ENCODE peak calls at places on chromosome 9, in six cellular contexts. One of them, this sample, is unnamed. For H3K9me3, the result is how much of the 10 kb centered on the place peaks cover.

GRCh38 chr9:68931821-68932220 is 82.1 kb downstream of the PRKACG start:
- DNase-seq in HCT116: no peak
- DNase-seq in tibial nerve: no peak
- DNase-seq in sigmoid colon: no peak
- DNase-seq in fibroblast of lung: no peak
- DNase-seq in left ventricle myocardium inferior: no peak
- DNase-seq in this sample: no peak

GRCh38 chr9:70614786-70615565 is 200.5 kb upstream of the KLF9 start:
- DNase-seq in sigmoid colon: no peak
- DNase-seq in fibroblast of lung: no peak
- DNase-seq in tibial nerve: no peak
- DNase-seq in HCT116: no peak
- DNase-seq in left ventricle myocardium inferior: no peak
- DNase-seq in this sample: no peak

GRCh38 chr9:71544464-71544863 is 223.8 kb downstream of the CEMIP2 start:
- DNase-seq in HCT116: no peak
- DNase-seq in fibroblast of lung: no peak
- DNase-seq in sigmoid colon: no peak
- DNase-seq in tibial nerve: no peak
- DNase-seq in left ventricle myocardium inferior: no peak
- DNase-seq in this sample: no peak

GRCh38 chr9:19922476-19923118 is 133.8 kb upstream of the SLC24A2 start:
- DNase-seq in tibial nerve: no peak
- DNase-seq in left ventricle myocardium inferior: no peak
- DNase-seq in sigmoid colon: no peak
- DNase-seq in fibroblast of lung: peak
- DNase-seq in HCT116: peak
- DNase-seq in this sample: peak

GRCh38 chr9:34254966-34255825 is 73.9 kb downstream of the KIF24 start:
- DNase-seq in HCT116: no peak
- DNase-seq in sigmoid colon: peak
- DNase-seq in fibroblast of lung: no peak
- DNase-seq in left ventricle myocardium inferior: no peak
- DNase-seq in tibial nerve: no peak
- DNase-seq in this sample: no peak

GRCh38 chr9:91771027-91771426 is 179.0 kb downstream of the ROR2 start:
- DNase-seq in tibial nerve: no peak
- DNase-seq in fibroblast of lung: peak
- DNase-seq in HCT116: no peak
- DNase-seq in left ventricle myocardium inferior: no peak
- DNase-seq in sigmoid colon: peak
- DNase-seq in this sample: no peak

GRCh38 chr9:19473605-19474004 is 64.8 kb downstream of the ACER2 start:
- DNase-seq in fibroblast of lung: no peak
- DNase-seq in left ventricle myocardium inferior: no peak
- DNase-seq in HCT116: no peak
- DNase-seq in sigmoid colon: no peak
- DNase-seq in tibial nerve: no peak
- DNase-seq in this sample: no peak

GRCh38 chr9:93054758-93055704 is 3.5 kb upstream of the SUSD3 start:
- DNase-seq in fibroblast of lung: no peak
- DNase-seq in HCT116: no peak
- DNase-seq in sigmoid colon: no peak
- DNase-seq in tibial nerve: no peak
- DNase-seq in left ventricle myocardium inferior: no peak
- DNase-seq in this sample: no peak

GRCh38 chr9:21964925-21965385 is 29.2 kb downstream of the CDKN2A start:
- DNase-seq in fibroblast of lung: peak
- DNase-seq in left ventricle myocardium inferior: no peak
- DNase-seq in sigmoid colon: peak
- DNase-seq in tibial nerve: no peak
- DNase-seq in HCT116: no peak
- DNase-seq in this sample: no peak

GRCh38 chr9:99822596-99823391 is 1.1 kb downstream of the NR4A3 start:
- DNase-seq in sigmoid colon: peak
- DNase-seq in fibroblast of lung: peak
- DNase-seq in left ventricle myocardium inferior: peak
- DNase-seq in tibial nerve: no peak
- DNase-seq in HCT116: no peak
- DNase-seq in this sample: peak

GRCh38 chr9:2336055-2336454 is 285.5 kb upstream of the VLDLR start:
- DNase-seq in sigmoid colon: no peak
- DNase-seq in tibial nerve: no peak
- DNase-seq in HCT116: no peak
- DNase-seq in fibroblast of lung: no peak
- DNase-seq in left ventricle myocardium inferior: no peak
- DNase-seq in this sample: no peak

GRCh38 chr9:3271581-3271980 is 254.2 kb downstream of the RFX3 start:
- DNase-seq in HCT116: no peak
- DNase-seq in tibial nerve: no peak
- DNase-seq in sigmoid colon: no peak
- DNase-seq in fibroblast of lung: no peak
- DNase-seq in left ventricle myocardium inferior: no peak
- DNase-seq in this sample: no peak

GRCh38 chr9:21812945-21813568 is 10.6 kb downstream of the MTAP start:
- DNase-seq in fibroblast of lung: peak
- DNase-seq in left ventricle myocardium inferior: peak
- DNase-seq in HCT116: no peak
- DNase-seq in tibial nerve: peak
- DNase-seq in sigmoid colon: peak
- DNase-seq in this sample: peak

GRCh38 chr9:136268318-136268717 is 22.7 kb upstream of the QSOX2 start:
- DNase-seq in fibroblast of lung: no peak
- DNase-seq in left ventricle myocardium inferior: no peak
- DNase-seq in HCT116: no peak
- DNase-seq in sigmoid colon: no peak
- DNase-seq in tibial nerve: no peak
- DNase-seq in this sample: peak

GRCh38 chr9:5801739-5802113 is 31.2 kb downstream of the ERMP1 start:
- DNase-seq in fibroblast of lung: no peak
- DNase-seq in left ventricle myocardium inferior: no peak
- DNase-seq in sigmoid colon: no peak
- DNase-seq in HCT116: no peak
- DNase-seq in tibial nerve: no peak
- DNase-seq in this sample: no peak

GRCh38 chr9:112384690-112385089 is 4.8 kb downstream of the HSDL2 start:
- DNase-seq in left ventricle myocardium inferior: no peak
- DNase-seq in HCT116: no peak
- DNase-seq in sigmoid colon: no peak
- DNase-seq in fibroblast of lung: no peak
- DNase-seq in tibial nerve: no peak
- DNase-seq in this sample: no peak

GRCh38 chr9:132042324-132042723 is 37.3 kb downstream of the MED27 start:
- DNase-seq in HCT116: peak
- DNase-seq in sigmoid colon: no peak
- DNase-seq in left ventricle myocardium inferior: no peak
- DNase-seq in tibial nerve: no peak
- DNase-seq in fibroblast of lung: peak
- DNase-seq in this sample: no peak

GRCh38 chr9:119366909-119367690 is 2.1 kb downstream of the BRINP1 start:
- DNase-seq in HCT116: no peak
- DNase-seq in left ventricle myocardium inferior: no peak
- DNase-seq in tibial nerve: no peak
- DNase-seq in sigmoid colon: no peak
- DNase-seq in fibroblast of lung: no peak
- DNase-seq in this sample: no peak

DNA sequence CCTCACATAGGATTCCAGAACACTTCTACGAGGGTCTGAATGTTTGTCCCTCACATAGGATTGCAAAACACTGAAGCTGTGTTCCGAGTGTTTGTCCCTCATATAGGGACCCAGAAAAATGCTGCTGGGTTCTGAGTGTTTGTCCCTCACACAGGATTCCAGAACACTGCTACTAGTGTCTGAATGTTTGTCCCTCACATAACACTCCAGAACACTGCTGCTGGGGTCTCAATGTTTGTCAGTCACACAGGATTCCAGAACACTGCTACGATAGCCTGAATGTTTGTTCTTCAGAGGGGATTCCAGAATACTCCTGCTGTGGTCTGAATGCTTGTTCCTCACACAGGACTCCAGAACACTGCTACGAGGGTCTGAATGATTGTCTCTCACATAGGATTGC is 218.7 kb downstream of the FOXD4L6 start:
- DNase-seq in sigmoid colon: no peak
- DNase-seq in fibroblast of lung: no peak
- DNase-seq in HCT116: no peak
- DNase-seq in left ventricle myocardium inferior: no peak
- DNase-seq in tibial nerve: no peak
- DNase-seq in this sample: no peak
- H3K9me3 ChIP-seq in sigmoid colon: half or more
- H3K9me3 ChIP-seq in fibroblast of lung: under half
- H3K9me3 ChIP-seq in HCT116: under half
- H3K9me3 ChIP-seq in left ventricle myocardium inferior: half or more
- H3K9me3 ChIP-seq in tibial nerve: under half
- H3K9me3 ChIP-seq in this sample: under half

DNA sequence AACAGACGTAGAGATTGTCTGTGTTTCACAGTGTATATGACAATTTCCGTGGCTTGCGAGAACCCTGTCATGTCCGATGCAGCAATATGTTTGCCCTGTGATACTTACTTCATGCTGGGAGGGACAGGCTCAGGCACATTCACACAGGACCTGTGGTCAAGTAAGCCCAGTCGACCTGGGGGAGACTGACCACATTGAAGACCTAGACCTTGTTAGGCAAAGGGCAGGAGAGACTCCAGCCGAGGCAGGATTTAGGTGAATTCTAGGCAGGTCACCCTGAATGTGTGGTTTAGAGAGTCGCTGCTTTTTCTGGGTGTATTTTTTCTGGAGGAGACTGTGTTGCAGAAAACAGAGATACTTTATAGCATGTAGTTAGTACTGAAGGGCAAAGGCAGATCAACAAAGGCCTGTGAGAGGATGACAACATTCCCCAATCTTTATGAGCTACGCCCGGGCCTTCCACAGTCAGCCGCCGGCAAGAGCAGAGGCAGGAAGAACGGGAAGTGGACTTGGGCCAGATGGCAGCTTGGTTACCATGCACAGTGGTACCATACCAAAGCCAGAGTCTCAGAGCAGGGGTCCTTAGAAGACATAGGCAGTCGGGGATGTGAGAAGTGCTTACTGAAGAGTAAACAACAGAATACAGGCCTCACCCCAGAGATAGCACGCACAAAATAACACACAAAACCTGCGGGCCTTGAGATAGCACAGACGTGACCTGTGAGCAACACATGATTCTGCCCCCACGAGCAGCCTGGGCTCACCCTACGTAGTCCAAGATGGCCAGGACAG is 220.7 kb downstream of the CACNA1B start:
- DNase-seq in left ventricle myocardium inferior: no peak
- DNase-seq in HCT116: no peak
- DNase-seq in tibial nerve: no peak
- DNase-seq in sigmoid colon: no peak
- DNase-seq in fibroblast of lung: no peak
- DNase-seq in this sample: no peak
- H3K9me3 ChIP-seq in left ventricle myocardium inferior: under half
- H3K9me3 ChIP-seq in HCT116: under half
- H3K9me3 ChIP-seq in tibial nerve: under half
- H3K9me3 ChIP-seq in sigmoid colon: under half
- H3K9me3 ChIP-seq in fibroblast of lung: under half
- H3K9me3 ChIP-seq in this sample: under half

DNA sequence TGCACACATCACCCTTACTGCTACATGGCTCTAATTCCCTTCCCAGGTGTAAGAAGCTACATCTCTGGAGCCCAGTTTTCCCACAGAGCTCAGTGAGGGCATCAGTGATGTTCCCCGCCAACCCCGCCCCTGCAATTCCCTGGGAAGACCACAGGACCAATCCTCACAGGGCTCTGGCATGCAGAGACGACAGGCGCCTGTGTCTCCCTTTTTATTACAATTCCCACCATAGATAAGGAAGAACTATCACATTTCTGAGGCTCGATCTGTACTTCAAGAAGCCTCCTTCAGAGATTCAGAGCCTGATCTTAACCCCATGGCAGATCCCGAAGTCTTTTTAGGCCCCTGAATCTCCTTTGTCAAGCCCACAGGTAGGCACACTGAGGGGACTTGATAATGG is at the start of gene OR1L6:
- DNase-seq in left ventricle myocardium inferior: no peak
- DNase-seq in sigmoid colon: no peak
- DNase-seq in fibroblast of lung: no peak
- DNase-seq in tibial nerve: no peak
- DNase-seq in HCT116: no peak
- DNase-seq in this sample: no peak
- H3K9me3 ChIP-seq in left ventricle myocardium inferior: under half
- H3K9me3 ChIP-seq in sigmoid colon: under half
- H3K9me3 ChIP-seq in fibroblast of lung: under half
- H3K9me3 ChIP-seq in tibial nerve: under half
- H3K9me3 ChIP-seq in HCT116: under half
- H3K9me3 ChIP-seq in this sample: under half

GRCh38 chr9:83706703-83707517 is 848 bp downstream of the UBQLN1 start:
- DNase-seq in sigmoid colon: peak
- DNase-seq in HCT116: no peak
- DNase-seq in tibial nerve: no peak
- DNase-seq in fibroblast of lung: peak
- DNase-seq in left ventricle myocardium inferior: peak
- DNase-seq in this sample: peak

GRCh38 chr9:83708515-83709158 is 879 bp upstream of the UBQLN1 start:
- DNase-seq in tibial nerve: peak
- DNase-seq in sigmoid colon: peak
- DNase-seq in HCT116: peak
- DNase-seq in fibroblast of lung: peak
- DNase-seq in left ventricle myocardium inferior: peak
- DNase-seq in this sample: no peak

GRCh38 chr9:83707518-83707767 is 315 bp downstream of the UBQLN1 start:
- DNase-seq in HCT116: no peak
- DNase-seq in fibroblast of lung: peak
- DNase-seq in tibial nerve: peak
- DNase-seq in sigmoid colon: no peak
- DNase-seq in left ventricle myocardium inferior: no peak
- DNase-seq in this sample: no peak

GRCh38 chr9:83707768-83708514 is at the start of gene UBQLN1:
- DNase-seq in left ventricle myocardium inferior: peak
- DNase-seq in HCT116: peak
- DNase-seq in fibroblast of lung: peak
- DNase-seq in sigmoid colon: peak
- DNase-seq in tibial nerve: peak
- DNase-seq in this sample: peak
- H3K9me3 ChIP-seq in left ventricle myocardium inferior: under half
- H3K9me3 ChIP-seq in HCT116: under half
- H3K9me3 ChIP-seq in fibroblast of lung: under half
- H3K9me3 ChIP-seq in sigmoid colon: under half
- H3K9me3 ChIP-seq in tibial nerve: under half
- H3K9me3 ChIP-seq in this sample: under half

GRCh38 chr9:77158772-77159513 is 18.4 kb upstream of the VPS13A start:
- DNase-seq in HCT116: no peak
- DNase-seq in left ventricle myocardium inferior: no peak
- DNase-seq in tibial nerve: no peak
- DNase-seq in fibroblast of lung: peak
- DNase-seq in sigmoid colon: no peak
- DNase-seq in this sample: no peak
- H3K9me3 ChIP-seq in HCT116: under half
- H3K9me3 ChIP-seq in left ventricle myocardium inferior: under half
- H3K9me3 ChIP-seq in tibial nerve: under half
- H3K9me3 ChIP-seq in fibroblast of lung: under half
- H3K9me3 ChIP-seq in sigmoid colon: under half
- H3K9me3 ChIP-seq in this sample: under half

GRCh38 chr9:15144567-15145174 is 162.3 kb downstream of the TTC39B start:
- DNase-seq in left ventricle myocardium inferior: no peak
- DNase-seq in sigmoid colon: no peak
- DNase-seq in fibroblast of lung: no peak
- DNase-seq in tibial nerve: no peak
- DNase-seq in HCT116: peak
- DNase-seq in this sample: no peak
- H3K9me3 ChIP-seq in left ventricle myocardium inferior: under half
- H3K9me3 ChIP-seq in sigmoid colon: under half
- H3K9me3 ChIP-seq in fibroblast of lung: under half
- H3K9me3 ChIP-seq in tibial nerve: under half
- H3K9me3 ChIP-seq in HCT116: under half
- H3K9me3 ChIP-seq in this sample: under half

This sample was measured in neuronal stem cell.